ENCODE peak calls at places on chromosome 4, in ten cellular contexts. O is type B pancreatic cell, I is substantia nigra, F is tibial artery, T is stomach, Z is progenitor cell of endocrine pancreas, Q is NAMALWA, E is T-helper 2 cell, J is GDM1, P is C1 segment of cervical spinal cord. U is an unnamed sample.

GRCh38 chr4:85555210-85555609 is 80.3 kb downstream of the ARHGAP24 start:
- DNase-seq in O (no peak), I (no peak), F (no peak), T (no peak), Z (no peak), Q (no peak), E (no peak), J (no peak), P (no peak), U (no peak)

GRCh38 chr4:80811413-80811812 is 219.1 kb upstream of the BMP3 start:
- DNase-seq in O (no peak), I (no peak), F (no peak), T (no peak), Z (no peak), Q (no peak), E (no peak), J (no peak), P (no peak), U (no peak)

GRCh38 chr4:100716416-100716815 is 198.6 kb upstream of the EMCN start:
- DNase-seq in O (no peak), I (no peak), F (no peak), T (no peak), Z (no peak), Q (no peak), E (no peak), J (no peak), P (no peak), U (no peak)

GRCh38 chr4:67333663-67334062 is 211.6 kb downstream of the CENPC start:
- DNase-seq in O (no peak), I (no peak), F (no peak), T (no peak), Z (no peak), Q (no peak), E (no peak), J (no peak), P (no peak), U (no peak)

GRCh38 chr4:153152453-153153338 is 51.5 kb upstream of the TRIM2 start:
- DNase-seq in O (peak; percentile 75), I (peak; percentile 27), F (no peak), T (peak; percentile 50), Z (peak; percentile 25), Q (no peak), E (peak; percentile 32), J (peak; percentile 52), P (no peak), U (no peak)

GRCh38 chr4:150569384-150569987 is 12.5 kb upstream of the MAB21L2 start:
- DNase-seq in O (no peak), I (no peak), F (no peak), T (no peak), Z (no peak), Q (no peak), E (no peak), J (no peak), P (no peak), U (no peak)

GRCh38 chr4:43282534-43282933 is 390.0 kb downstream of the GRXCR1 start:
- DNase-seq in O (no peak), I (no peak), F (no peak), T (no peak), Z (no peak), Q (no peak), E (no peak), J (no peak), P (no peak), U (no peak)

GRCh38 chr4:16694491-16695276 is 203.8 kb downstream of the LDB2 start:
- DNase-seq in O (no peak), I (no peak), F (no peak), T (no peak), Z (no peak), Q (no peak), E (no peak), J (no peak), P (no peak), U (no peak)

GRCh38 chr4:15690020-15690809 is 8.6 kb downstream of the FAM200B start:
- DNase-seq in O (no peak), I (no peak), F (no peak), T (no peak), Z (no peak), Q (no peak), E (no peak), J (no peak), P (no peak), U (no peak)

GRCh38 chr4:58515206-58515605 is 1405.0 kb upstream of the IGFBP7 start:
- DNase-seq in O (no peak), I (no peak), F (no peak), T (no peak), Z (no peak), Q (no peak), E (no peak), J (no peak), P (no peak), U (no peak)

GRCh38 chr4:113981591-113981990 is 2.1 kb upstream of the ARSJ start:
- DNase-seq in O (no peak), I (no peak), F (no peak), T (no peak), Z (no peak), Q (no peak), E (no peak), J (no peak), P (no peak), U (no peak)

GRCh38 chr4:121070696-121071639 is 1.4 kb downstream of the NDNF start:
- DNase-seq in O (peak; percentile 79), I (no peak), F (peak; percentile 75), T (no peak), Z (peak; percentile 49), Q (no peak), E (no peak), J (no peak), P (no peak), U (no peak)

GRCh38 chr4:146932111-146932510 is 13.6 kb downstream of the TTC29 start:
- DNase-seq in O (no peak), I (no peak), F (no peak), T (no peak), Z (no peak), Q (no peak), E (no peak), J (no peak), P (no peak), U (no peak)

GRCh38 chr4:186170966-186171365 is 20.4 kb upstream of the CYP4V2 start:
- DNase-seq in O (no peak), I (no peak), F (no peak), T (no peak), Z (no peak), Q (no peak), E (no peak), J (no peak), P (no peak), U (no peak)

GRCh38 chr4:81136161-81136910 is 78.7 kb downstream of the PRKG2 start:
- DNase-seq in O (no peak), I (no peak), F (no peak), T (no peak), Z (no peak), Q (no peak), E (no peak), J (no peak), P (no peak), U (no peak)

GRCh38 chr4:138724530-138724929 is 291.1 kb upstream of the NOCT start:
- DNase-seq in O (no peak), I (no peak), F (no peak), T (no peak), Z (no peak), Q (no peak), E (no peak), J (no peak), P (no peak), U (no peak)

GRCh38 chr4:93394488-93395185 is 433.9 kb upstream of the ATOH1 start:
- DNase-seq in O (no peak), I (no peak), F (no peak), T (no peak), Z (no peak), Q (no peak), E (no peak), J (no peak), P (no peak), U (no peak)